ENCODE peak calls at places on chromosomes 16 and 17, in five cellular contexts. V is endodermal cell, P is fibroblast of lung, C is fibroblast of villous mesenchyme, M is right atrium auricular region. L is an unnamed sample.

GRCh38 chr16:12513057-12513790 is 290.5 kb downstream of the CPPED1 start:
- DNase-seq in V (no peak), P (no peak), C (no peak), M (no peak), L (no peak)

GRCh38 chr16:66364117-66364958 is 2.2 kb upstream of the CDH5 start:
- DNase-seq in V (peak; percentile 74), P (peak; percentile 28), C (peak; percentile 3), M (peak; percentile 80), L (peak; percentile 68)

GRCh38 chr16:75591001-75591852 is 25.0 kb downstream of the GABARAPL2 start:
- DNase-seq in V (no peak), P (peak; percentile 67), C (peak; percentile 82), M (peak; percentile 86), L (no peak)

GRCh38 chr16:85330694-85331188 is 218.5 kb upstream of the CIBAR2 start:
- DNase-seq in V (peak; percentile 92), P (peak; percentile 85), C (peak; percentile 94), M (no peak), L (peak; percentile 88)

GRCh38 chr17:39400547-39401411 is 647 bp downstream of the FBXL20 start:
- DNase-seq in V (no peak), P (no peak), C (peak; percentile 13), M (no peak), L (no peak)

GRCh38 chr17:39243155-39243554 is 17.4 kb upstream of the STAC2 start:
- DNase-seq in V (peak; percentile 54), P (no peak), C (no peak), M (no peak), L (no peak)

GRCh38 chr16:81071816-81072215 is 5.2 kb downstream of the C16orf46 start:
- DNase-seq in V (no peak), P (no peak), C (peak; percentile 61), M (no peak), L (no peak)

GRCh38 chr16:26961459-26961858 is 105.3 kb upstream of the C16orf82 start:
- DNase-seq in V (no peak), P (no peak), C (no peak), M (no peak), L (no peak)

GRCh38 chr16:4319454-4319853 is 3.6 kb downstream of the GLIS2 start:
- DNase-seq in V (no peak), P (no peak), C (peak; percentile 43), M (no peak), L (no peak)

GRCh38 chr17:29107933-29108805 is 65.2 kb downstream of the PIPOX start:
- DNase-seq in V (no peak), P (peak; percentile 12), C (no peak), M (no peak), L (no peak)

GRCh38 chr17:36859701-36860100 is 77.6 kb upstream of the LHX1 start:
- DNase-seq in V (no peak), P (no peak), C (no peak), M (no peak), L (peak; percentile 48)

GRCh38 chr17:68381076-68381900 is 76.0 kb downstream of the WIPI1 start:
- DNase-seq in V (no peak), P (peak; percentile 93), C (peak; percentile 98), M (no peak), L (no peak)

GRCh38 chr17:77354420-77354720 is 213.6 kb downstream of the SEC14L1 start:
- DNase-seq in V (peak; percentile 54), P (no peak), C (no peak), M (no peak), L (no peak)

GRCh38 chr16:77738706-77739105 is 16.4 kb downstream of the NUDT7 start:
- DNase-seq in V (no peak), P (no peak), C (no peak), M (no peak), L (no peak)

GRCh38 chr16:69338557-69339288 is 641 bp downstream of the COG8 start:
- DNase-seq in V (no peak), P (no peak), C (no peak), M (no peak), L (no peak)

GRCh38 chr16:20910781-20911321 is 10.3 kb downstream of the LYRM1 start:
- DNase-seq in V (no peak), P (peak; percentile 88), C (peak; percentile 94), M (no peak), L (no peak)

GRCh38 chr17:1485748-1486376 is 6.6 kb downstream of the MYO1C start:
- DNase-seq in V (peak; percentile 86), P (peak; percentile 49), C (peak; percentile 67), M (peak; percentile 85), L (peak; percentile 91)

GRCh38 chr17:43416998-43417891 is 18.5 kb downstream of the ARL4D start:
- DNase-seq in V (no peak), P (peak; percentile 81), C (peak; percentile 69), M (peak; percentile 84), L (no peak)

GRCh38 chr17:21353326-21354010 is 22.7 kb upstream of the KCNJ12 start:
- DNase-seq in V (no peak), P (peak; percentile 3), C (peak; percentile 36), M (no peak), L (no peak)

GRCh38 chr16:74603848-74604247 is 3.1 kb downstream of the GLG1 start:
- DNase-seq in V (no peak), P (peak; percentile 56), C (peak; percentile 63), M (no peak), L (no peak)

GRCh38 chr17:50042211-50042610 is 13.7 kb upstream of the ITGA3 start:
- DNase-seq in V (no peak), P (no peak), C (no peak), M (no peak), L (no peak)

GRCh38 chr16:11471548-11471947 is 115.2 kb downstream of the LITAF start:
- DNase-seq in V (no peak), P (no peak), C (no peak), M (no peak), L (no peak)

GRCh38 chr16:30149250-30149885 is 26.3 kb upstream of the MAPK3 start:
- DNase-seq in V (no peak), P (no peak), C (no peak), M (no peak), L (no peak)

GRCh38 chr17:41613277-41614082 is 913 bp upstream of the KRT16 start:
- DNase-seq in V (peak; percentile 38), P (no peak), C (no peak), M (no peak), L (peak; percentile 40)

GRCh38 chr17:41772218-41772585 is 14.3 kb downstream of the JUP start:
- DNase-seq in V (peak; percentile 84), P (no peak), C (no peak), M (no peak), L (peak; percentile 81)

GRCh38 chr16:67268136-67268579 is 11.2 kb upstream of the PLEKHG4 start:
- DNase-seq in V (peak; percentile 78), P (peak; percentile 86), C (peak; percentile 92), M (peak; percentile 88), L (no peak)

DNA sequence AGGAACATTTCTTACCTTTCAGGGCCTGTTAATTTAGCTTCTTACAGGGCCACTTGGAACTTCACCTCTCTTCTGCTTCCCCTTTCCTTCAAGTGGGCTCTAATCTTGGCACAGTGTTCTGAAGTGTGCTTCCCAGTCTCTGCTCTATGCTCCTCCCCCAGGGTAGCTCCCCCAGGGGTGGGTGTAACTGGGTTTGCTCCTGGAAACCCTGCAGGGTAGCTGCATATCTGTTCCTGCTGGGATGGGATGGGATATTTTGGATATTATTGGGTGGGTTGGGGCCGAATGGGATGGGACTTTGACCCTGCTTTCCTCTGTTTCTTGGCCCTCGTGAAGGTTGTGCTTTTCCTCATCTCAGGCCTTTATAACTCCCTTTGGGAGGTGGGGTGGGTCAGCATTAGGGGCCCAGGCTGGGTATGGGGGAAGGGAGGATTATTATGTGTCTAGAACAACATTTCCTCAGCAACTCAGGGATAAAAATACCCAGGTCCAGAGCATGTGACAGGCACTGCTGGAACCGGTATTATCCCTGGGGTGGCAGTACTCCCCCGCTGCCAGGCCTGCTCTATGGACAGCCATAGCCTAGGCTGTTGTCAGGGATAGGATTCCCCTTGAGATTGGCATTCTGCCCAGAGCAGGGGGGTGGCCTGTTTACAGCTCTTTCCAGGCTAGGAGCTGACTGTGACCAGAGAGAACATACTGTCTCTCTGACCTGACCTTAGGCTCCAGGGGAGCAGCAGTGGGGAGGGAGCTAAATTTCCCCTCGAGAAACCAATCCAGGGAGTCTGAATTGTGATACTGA is 5.0 kb downstream of the NFE2L1 start:
- DNase-seq in V (peak; percentile 65), P (peak; percentile 47), C (peak; percentile 75), M (peak; percentile 83), L (no peak)
- H3K4me3 ChIP-seq in V (peak overlapping the region; percentile 45), P (peak overlapping the region; percentile 93), C (peak overlapping the region; percentile 50), M (peak overlapping the region; percentile 35), L (no peak overlapping the region)

GRCh38 chr17:7851438-7852261 is 3.2 kb upstream of the TMEM88 start:
- DNase-seq in V (peak; percentile 99), P (peak; percentile 85), C (peak; percentile 86), M (no peak), L (peak; percentile 97)
- H3K4me3 ChIP-seq in V (no peak overlapping the region), P (no peak overlapping the region), C (no peak overlapping the region), M (no peak overlapping the region), L (peak overlapping the region; percentile 68)

DNA sequence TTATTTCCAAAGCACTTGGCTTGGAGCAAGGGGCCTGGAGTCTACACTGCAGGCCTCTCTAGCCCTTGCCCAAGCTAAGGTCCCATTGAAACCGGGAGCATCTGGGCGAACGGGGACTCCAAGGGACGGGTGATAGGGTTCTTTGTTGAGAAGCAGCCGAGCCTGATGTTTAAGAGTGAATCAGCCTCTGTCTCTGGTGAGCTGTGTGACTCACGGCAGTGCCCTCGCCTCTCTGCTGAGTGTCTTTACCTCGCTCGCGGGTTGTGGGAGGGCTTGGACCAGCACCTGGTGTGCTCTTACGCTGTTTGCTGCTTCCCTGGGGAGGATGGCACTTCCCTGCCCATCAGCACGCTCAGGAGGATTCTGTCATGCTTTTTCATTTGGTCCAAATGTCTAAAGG is 1.3 kb downstream of the HGS start:
- DNase-seq in V (peak; percentile 52), P (peak; percentile 28), C (peak; percentile 39), M (no peak), L (peak; percentile 52)
- H3K4me3 ChIP-seq in V (peak overlapping the region; percentile 85), P (peak overlapping the region; percentile 92), C (peak overlapping the region; percentile 93), M (peak overlapping the region; percentile 98), L (no peak overlapping the region)

GRCh38 chr17:44909681-44910144 is 5.6 kb downstream of the GFAP start:
- DNase-seq in V (peak; percentile 51), P (peak; percentile 44), C (peak; percentile 56), M (no peak), L (peak; percentile 35)

GRCh38 chr17:44908761-44909326 is 6.5 kb downstream of the GFAP start:
- DNase-seq in V (no peak), P (no peak), C (no peak), M (no peak), L (no peak)

GRCh38 chr17:44906987-44907681 is 7.9 kb upstream of the EFTUD2 start:
- DNase-seq in V (no peak), P (no peak), C (peak; percentile 32), M (no peak), L (peak; percentile 36)

GRCh38 chr17:44906010-44906646 is 6.9 kb upstream of the EFTUD2 start:
- DNase-seq in V (peak; percentile 67), P (peak; percentile 94), C (peak; percentile 93), M (no peak), L (peak; percentile 30)

DNA sequence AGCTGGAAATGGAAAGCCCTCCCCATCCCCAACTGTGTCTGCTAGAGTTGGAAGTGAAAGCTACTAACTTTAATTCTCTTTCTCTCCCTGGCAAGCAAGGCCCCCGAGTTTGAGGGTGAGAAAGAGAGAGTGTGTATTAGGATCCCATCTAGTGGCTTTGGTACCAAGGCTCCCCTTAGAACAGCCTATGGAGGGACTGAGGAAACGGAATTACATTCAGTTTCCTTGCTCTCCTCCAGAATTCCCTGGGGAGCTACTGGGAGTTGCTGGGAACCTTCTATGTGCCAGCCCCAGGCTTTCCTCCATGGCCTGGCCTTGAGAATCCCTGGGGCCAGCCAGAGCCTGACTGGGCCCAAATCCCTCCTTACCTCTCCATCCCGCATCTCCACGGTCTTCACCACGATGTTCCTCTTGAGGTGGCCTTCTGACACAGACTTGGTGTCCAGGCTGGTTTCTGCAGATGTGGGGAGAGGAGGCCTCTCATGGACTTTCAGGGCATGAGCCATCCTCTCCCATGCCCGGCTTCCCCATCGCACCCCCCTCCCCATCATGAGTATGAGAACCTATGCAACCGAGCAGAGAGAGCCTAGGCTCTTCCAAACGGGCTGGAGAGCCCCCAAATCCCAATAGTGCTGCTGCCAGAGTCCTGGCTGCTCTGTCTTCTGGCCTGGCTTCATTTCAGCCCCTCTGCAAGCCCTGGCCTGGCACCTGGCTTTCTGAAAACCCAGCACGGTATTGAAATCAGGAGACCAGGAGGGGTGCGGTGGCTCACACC is 7.4 kb downstream of the GFAP start:
- DNase-seq in V (no peak), P (no peak), C (no peak), M (no peak), L (peak; percentile 27)
- H3K4me3 ChIP-seq in V (no peak overlapping the region), P (no peak overlapping the region), C (no peak overlapping the region), M (no peak overlapping the region), L (no peak overlapping the region)

L was measured in H7.